ENCODE peak calls at places on chromosome 2, in ten cellular contexts. N, S, M, I, U, L, V, T, J and H are unnamed samples. For H3K4me1, the result is how much of the 10 kb centered on the place peaks cover.

GRCh38 chr2:122114421-122114820 is 359.0 kb downstream of the TSN start:
- DNase-seq in T (no peak), I (no peak), V (no peak), U (no peak), M (no peak), S (no peak), J (no peak), N (no peak), L (no peak), H (no peak)

GRCh38 chr2:138104071-138104470 is 139.8 kb downstream of the HNMT start:
- DNase-seq in I (no peak), N (peak), J (no peak), V (no peak), M (no peak), S (no peak), U (no peak), T (no peak), L (no peak), H (peak)

GRCh38 chr2:146415291-146415690 is 1429.5 kb upstream of the ACVR2A start:
- DNase-seq in L (peak), N (no peak), J (no peak), M (no peak), I (no peak), V (no peak), T (no peak), U (no peak), S (no peak), H (no peak)

GRCh38 chr2:241948901-241949735 is 79.6 kb downstream of the RTP5 start:
- DNase-seq in T (no peak), J (no peak), M (peak), I (no peak), S (no peak), V (no peak), N (no peak), U (no peak), L (no peak), H (no peak)

GRCh38 chr2:30437809-30438548 is 9.1 kb upstream of the LCLAT1 start:
- DNase-seq in U (no peak), J (no peak), V (no peak), N (no peak), S (peak), M (no peak), T (no peak), L (no peak), I (no peak), H (no peak)

GRCh38 chr2:169476459-169476858 is 2.8 kb upstream of the BBS5 start:
- DNase-seq in V (no peak), N (peak), J (no peak), U (no peak), M (no peak), I (peak), T (no peak), L (no peak), S (no peak), H (peak)

GRCh38 chr2:152098798-152099654 is at the start of gene CACNB4:
- DNase-seq in J (peak), M (no peak), V (peak), I (no peak), N (no peak), L (peak), U (no peak), S (no peak), T (no peak), H (no peak)

GRCh38 chr2:60528366-60528765 is 25.1 kb downstream of the BCL11A start:
- DNase-seq in T (no peak), N (no peak), M (no peak), S (no peak), V (no peak), U (no peak), J (no peak), I (no peak), L (no peak), H (no peak)

GRCh38 chr2:168731002-168731401 is 71.4 kb upstream of the NOSTRIN start:
- DNase-seq in L (no peak), I (no peak), V (no peak), S (no peak), T (no peak), N (peak), U (no peak), J (no peak), M (no peak), H (no peak)

DNA sequence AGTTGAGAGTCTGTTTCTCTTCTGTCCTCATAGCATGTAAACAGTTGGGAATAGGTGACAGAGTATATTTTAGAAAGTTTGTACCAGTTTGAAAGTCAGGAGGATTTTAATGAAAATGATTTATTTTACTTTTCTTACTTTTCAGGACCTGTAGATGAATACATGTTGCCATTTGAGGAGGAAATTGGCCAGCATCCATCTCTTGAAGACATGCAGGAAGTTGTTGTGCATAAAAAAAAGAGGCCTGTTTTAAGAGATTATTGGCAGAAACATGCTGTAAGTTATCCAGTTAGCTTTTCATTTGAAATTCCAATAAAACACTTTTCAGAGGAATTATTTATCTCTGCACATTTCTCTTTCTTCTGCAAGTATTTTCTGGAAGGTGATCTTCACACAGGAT is 81.1 kb downstream of the ACVR2A start:
- DNase-seq in L (no peak), J (no peak), I (no peak), M (no peak), N (no peak), U (no peak), V (no peak), T (no peak), S (no peak), H (no peak)
- H3K4me1 ChIP-seq in L (under half), J (under half), I (under half), M (under half), N (under half), U (under half), V (under half), T (under half), S (under half), H (under half)

GRCh38 chr2:226796012-226796839 is 3.4 kb downstream of the IRS1 start:
- DNase-seq in N (no peak), S (no peak), I (peak), J (no peak), U (no peak), V (no peak), L (no peak), T (no peak), M (no peak), H (no peak)

GRCh38 chr2:226794077-226794670 is 5.4 kb downstream of the IRS1 start:
- DNase-seq in V (no peak), J (no peak), N (peak), T (no peak), L (no peak), M (no peak), U (no peak), I (no peak), S (no peak), H (no peak)

GRCh38 chr2:226796840-226797288 is 2.8 kb downstream of the IRS1 start:
- DNase-seq in M (peak), I (peak), S (no peak), N (no peak), J (peak), V (peak), L (no peak), T (no peak), U (peak), H (no peak)

GRCh38 chr2:226794751-226795171 is 4.9 kb downstream of the IRS1 start:
- DNase-seq in V (peak), N (peak), J (no peak), I (peak), L (peak), U (no peak), T (no peak), M (no peak), S (no peak), H (peak)

DNA sequence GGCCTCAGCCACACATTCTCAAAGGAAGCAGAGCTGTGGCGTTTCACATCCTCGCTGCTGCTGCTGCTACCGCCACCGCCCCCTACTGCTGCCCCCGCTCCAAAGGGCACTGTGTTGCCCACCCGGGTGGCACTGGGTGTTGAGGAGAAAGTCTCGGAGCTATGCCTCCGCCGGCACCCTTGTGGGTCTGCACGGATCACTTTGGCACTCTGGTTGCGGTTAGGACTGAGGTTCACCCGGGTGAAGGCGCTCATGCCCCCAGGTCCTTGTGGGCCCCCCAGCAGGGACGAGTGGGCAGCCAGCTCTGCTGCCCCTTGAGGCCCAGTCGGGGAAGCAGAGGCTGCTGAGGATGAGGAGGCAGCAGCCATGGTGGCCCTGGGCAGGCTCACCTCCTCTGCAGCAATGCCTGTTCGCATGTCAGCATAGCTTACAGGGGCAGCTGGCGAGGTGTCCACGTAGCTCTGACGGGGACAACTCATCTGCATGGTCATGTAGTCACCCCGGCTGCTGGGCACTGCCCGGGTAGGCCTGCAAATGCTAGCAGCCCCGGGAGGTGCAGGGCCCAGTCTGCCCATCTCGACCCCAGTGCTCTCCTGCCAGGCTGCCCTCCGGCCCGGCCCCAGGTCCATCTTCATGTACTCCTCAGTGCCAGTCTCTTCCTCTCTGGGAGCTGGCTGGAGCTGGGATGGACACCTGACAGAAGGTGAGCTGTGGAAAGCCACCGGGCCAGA is 4.2 kb downstream of the IRS1 start:
- DNase-seq in J (peak), I (peak), M (peak), N (peak), L (no peak), S (no peak), V (peak), T (no peak), U (peak), H (peak)
- H3K4me3 ChIP-seq in J (peak), I (peak), M (peak), N (peak), L (peak), S (no peak), V (no peak), T (no peak), U (peak), H (peak)

GRCh38 chr2:17051558-17051957 is 385.9 kb upstream of the CYRIA start:
- DNase-seq in V (no peak), U (no peak), J (no peak), T (no peak), L (no peak), N (no peak), I (no peak), S (no peak), M (no peak), H (no peak)

GRCh38 chr2:17059452-17059851 is 393.8 kb upstream of the CYRIA start:
- DNase-seq in J (no peak), T (no peak), L (no peak), I (no peak), S (no peak), M (no peak), V (no peak), N (peak), U (no peak), H (no peak)

GRCh38 chr2:17058772-17059402 is 393.3 kb upstream of the CYRIA start:
- DNase-seq in U (no peak), I (no peak), L (peak), N (no peak), T (no peak), S (no peak), J (no peak), M (no peak), V (no peak), H (no peak)

GRCh38 chr2:17057109-17058017 is 391.7 kb upstream of the CYRIA start:
- DNase-seq in J (no peak), V (peak), U (no peak), L (no peak), T (no peak), N (no peak), S (no peak), I (no peak), M (no peak), H (no peak)

GRCh38 chr2:17056236-17056635 is 390.6 kb upstream of the CYRIA start:
- DNase-seq in N (no peak), L (peak), U (no peak), S (no peak), T (no peak), I (no peak), J (no peak), V (no peak), M (no peak), H (no peak)
- H3K27ac ChIP-seq in N (no peak), L (peak), U (no peak), S (no peak), T (no peak), I (no peak), J (no peak), V (no peak), M (no peak), H (no peak)

GRCh38 chr2:43043471-43043870 is 182.9 kb downstream of the ZFP36L2 start:
- DNase-seq in I (no peak), S (no peak), T (no peak), L (no peak), J (peak), N (no peak), U (no peak), M (no peak), V (no peak), H (no peak)
- H3K4me1 ChIP-seq in I (under half), S (half or more), T (under half), L (under half), J (under half), N (under half), U (under half), M (under half), V (under half), H (half or more)

DNA sequence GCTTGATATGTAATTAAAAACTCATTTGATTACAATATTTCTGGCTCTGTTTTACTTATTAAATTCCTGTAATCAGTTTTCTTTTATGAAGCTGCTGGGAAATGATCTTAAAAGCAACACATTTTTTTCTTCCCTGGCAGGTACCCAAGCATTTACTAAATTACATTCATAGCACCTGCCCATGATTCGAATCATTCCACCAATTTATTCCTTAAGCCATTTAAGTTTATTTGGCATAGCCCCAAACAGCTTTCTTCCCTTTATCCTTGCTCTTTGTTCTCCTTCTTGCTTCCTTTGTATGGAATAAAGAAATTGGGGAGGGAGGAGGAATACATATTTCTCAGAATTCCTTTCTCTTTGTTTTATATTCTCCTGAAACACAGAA is 241.3 kb downstream of the AGPS start:
- DNase-seq in L (peak), N (no peak), T (no peak), I (no peak), M (no peak), J (no peak), U (no peak), V (no peak), S (no peak), H (no peak)
- H3K4me3 ChIP-seq in L (peak), N (no peak), T (peak), I (no peak), M (peak), J (peak), U (peak), V (no peak), S (peak), H (peak)

DNA sequence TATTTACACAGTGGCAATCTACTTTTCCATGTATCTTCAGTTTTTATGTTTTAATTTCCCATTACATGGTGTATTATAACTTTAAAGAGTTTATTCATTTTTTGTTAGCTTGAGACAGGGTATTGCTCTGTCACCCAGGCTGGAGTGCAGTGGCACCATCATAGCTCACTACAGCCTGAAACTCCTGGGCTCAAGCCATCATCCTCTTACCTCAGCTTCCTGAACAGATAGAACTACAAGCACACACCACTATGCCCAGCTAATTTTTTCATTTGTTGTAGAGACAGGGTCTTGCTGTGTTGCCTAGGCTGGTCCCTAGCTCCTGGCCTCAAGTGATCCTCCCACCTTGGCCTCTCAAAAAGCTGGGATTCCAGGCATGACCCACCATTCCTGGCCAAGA is 66.8 kb downstream of the COA5 start:
- DNase-seq in I (no peak), U (no peak), N (no peak), T (no peak), S (no peak), M (no peak), L (no peak), J (no peak), V (no peak), H (no peak)
- H3K27ac ChIP-seq in I (no peak), U (peak), N (no peak), T (no peak), S (no peak), M (no peak), L (no peak), J (no peak), V (no peak), H (no peak)

DNA sequence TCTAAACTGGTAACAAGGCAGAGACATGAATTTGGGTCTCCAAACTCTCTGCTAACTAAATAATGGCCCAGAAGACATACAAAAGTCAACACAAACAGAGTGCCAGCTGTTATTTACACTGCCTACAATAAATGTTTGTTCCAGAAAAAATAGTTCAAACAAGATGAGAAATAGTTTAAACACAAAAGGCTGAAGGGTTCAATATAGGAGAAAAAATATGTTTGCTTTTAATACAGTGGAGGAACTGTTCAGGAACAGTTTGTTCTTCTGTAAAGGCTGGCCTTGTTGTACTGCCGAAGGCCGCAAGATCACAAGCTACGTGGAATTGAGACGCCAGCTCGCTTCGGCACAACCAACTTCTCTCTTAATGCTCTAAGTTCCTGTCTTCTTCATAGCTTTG is 74.6 kb downstream of the AFF3 start:
- DNase-seq in J (no peak), V (peak), I (peak), M (no peak), S (no peak), L (no peak), N (no peak), T (no peak), U (no peak), H (no peak)
- H3K4me1 ChIP-seq in J (under half), V (under half), I (under half), M (under half), S (under half), L (under half), N (under half), T (under half), U (under half), H (under half)

GRCh38 chr2:231687961-231688360 is 20.4 kb upstream of the PTMA start:
- DNase-seq in I (no peak), S (no peak), L (no peak), V (no peak), T (no peak), U (no peak), J (no peak), M (no peak), N (no peak), H (no peak)
- H3K4me3 ChIP-seq in I (no peak), S (no peak), L (peak), V (no peak), T (no peak), U (no peak), J (no peak), M (no peak), N (no peak), H (no peak)

GRCh38 chr2:4674007-4674406 is 970.6 kb downstream of the DCDC2C start:
- DNase-seq in L (no peak), I (no peak), N (no peak), V (no peak), S (no peak), U (no peak), M (no peak), J (no peak), T (no peak), H (no peak)

GRCh38 chr2:4668381-4668780 is 965.0 kb downstream of the DCDC2C start:
- DNase-seq in M (no peak), L (no peak), N (no peak), I (no peak), S (no peak), T (no peak), V (no peak), J (no peak), U (no peak), H (no peak)

GRCh38 chr2:4670331-4670730 is 967.0 kb downstream of the DCDC2C start:
- DNase-seq in S (no peak), M (no peak), J (no peak), U (no peak), T (no peak), L (no peak), N (no peak), I (no peak), V (no peak), H (no peak)

GRCh38 chr2:4675295-4675694 is 971.9 kb downstream of the DCDC2C start:
- DNase-seq in I (no peak), S (no peak), U (no peak), T (no peak), N (no peak), L (no peak), J (no peak), M (no peak), V (no peak), H (no peak)

GRCh38 chr2:4673025-4673489 is 969.7 kb downstream of the DCDC2C start:
- DNase-seq in M (no peak), S (peak), V (no peak), I (peak), J (no peak), L (peak), N (no peak), T (no peak), U (no peak), H (no peak)
- H3K27ac ChIP-seq in M (no peak), S (no peak), V (no peak), I (no peak), J (no peak), L (no peak), N (no peak), T (no peak), U (no peak), H (no peak)

GRCh38 chr2:181468313-181468712 is 11.1 kb downstream of the ITGA4 start:
- DNase-seq in V (no peak), J (no peak), I (no peak), M (no peak), T (no peak), N (peak), U (no peak), L (no peak), S (no peak), H (no peak)
- H3K4me1 ChIP-seq in V (under half), J (under half), I (under half), M (under half), T (under half), N (under half), U (under half), L (under half), S (under half), H (under half)